ENCODE peak calls at places on chromosomes 13 and 19, in eight cellular contexts. Z is GM23338, S is glutamatergic neuron, N is AG04449, K is mesothelial cell of epicardium, F is thoracic aorta, P is cardiac fibroblast, X is HCT116. W is an unnamed sample.

GRCh38 chr19:1073956-1074511 is 7.1 kb downstream of the ARHGAP45 start:
- DNase-seq in Z (no peak), S (no peak), N (no peak), K (no peak), F (no peak), P (no peak), X (no peak), W (no peak)

GRCh38 chr19:50702158-50702869 is 17.3 kb downstream of the SHANK1 start:
- DNase-seq in Z (no peak), S (no peak), N (no peak), K (no peak), F (no peak), P (no peak), X (no peak), W (no peak)

GRCh38 chr13:42073683-42074082 is 25.2 kb downstream of the DGKH start:
- DNase-seq in Z (no peak), S (no peak), N (no peak), K (no peak), F (no peak), P (peak), X (no peak), W (no peak)

GRCh38 chr13:43054803-43055802 is 31.7 kb downstream of the DNAJC15 start:
- DNase-seq in Z (peak), S (no peak), N (peak), K (peak), F (no peak), P (peak), X (no peak), W (peak)

GRCh38 chr19:45499196-45500180 is 1.2 kb downstream of the PPM1N start:
- DNase-seq in Z (peak), S (peak), N (no peak), K (no peak), F (no peak), P (peak), X (no peak), W (no peak)

GRCh38 chr13:36359301-36359950 is 13.2 kb upstream of the SPART start:
- DNase-seq in Z (no peak), S (no peak), N (no peak), K (no peak), F (no peak), P (no peak), X (no peak), W (no peak)

GRCh38 chr13:42401376-42401775 is 129.4 kb downstream of the AKAP11 start:
- DNase-seq in Z (no peak), S (no peak), N (no peak), K (no peak), F (no peak), P (no peak), X (no peak), W (no peak)

GRCh38 chr19:53389591-53390377 is 5.2 kb upstream of the ZNF765 start:
- DNase-seq in Z (peak), S (peak), N (no peak), K (no peak), F (no peak), P (no peak), X (no peak), W (no peak)

GRCh38 chr13:113876341-113877148 is 12.7 kb upstream of the GAS6 start:
- DNase-seq in Z (no peak), S (no peak), N (no peak), K (no peak), F (no peak), P (no peak), X (no peak), W (no peak)

GRCh38 chr13:73677041-73677589 is 457.1 kb downstream of the KLF12 start:
- DNase-seq in Z (no peak), S (no peak), N (peak), K (no peak), F (no peak), P (peak), X (no peak), W (no peak)

GRCh38 chr19:50777261-50777660 is 7.0 kb downstream of the GPR32 start:
- DNase-seq in Z (no peak), S (no peak), N (no peak), K (no peak), F (no peak), P (no peak), X (no peak), W (no peak)

GRCh38 chr13:25973085-25973484 is 78.7 kb downstream of the SHISA2 start:
- DNase-seq in Z (peak), S (peak), N (no peak), K (no peak), F (no peak), P (no peak), X (no peak), W (no peak)

GRCh38 chr13:90445179-90445578 is 902.3 kb upstream of the MIR17HG start:
- DNase-seq in Z (peak), S (no peak), N (peak), K (no peak), F (no peak), P (peak), X (peak), W (no peak)

GRCh38 chr13:26721251-26721939 is 39.2 kb downstream of the GPR12 start:
- DNase-seq in Z (no peak), S (peak), N (no peak), K (no peak), F (no peak), P (no peak), X (no peak), W (no peak)

GRCh38 chr19:29798783-29799182 is 13.0 kb upstream of the CCNE1 start:
- DNase-seq in Z (no peak), S (no peak), N (no peak), K (no peak), F (no peak), P (peak), X (no peak), W (no peak)

GRCh38 chr13:110270507-110270906 is 36.5 kb downstream of the COL4A1 start:
- DNase-seq in Z (no peak), S (no peak), N (no peak), K (no peak), F (no peak), P (no peak), X (no peak), W (no peak)

GRCh38 chr13:47117268-47117667 is 220.4 kb upstream of the HTR2A start:
- DNase-seq in Z (no peak), S (no peak), N (peak), K (no peak), F (no peak), P (peak), X (no peak), W (no peak)

GRCh38 chr19:1592755-1593628 is at the start of gene MBD3:
- DNase-seq in Z (peak), S (peak), N (peak), K (peak), F (peak), P (peak), X (peak), W (peak)

GRCh38 chr19:42313096-42313839 is at the start of gene TMEM145:
- DNase-seq in Z (peak), S (peak), N (no peak), K (no peak), F (no peak), P (peak), X (no peak), W (peak)

GRCh38 chr19:10593820-10594637 is 6.9 kb upstream of the AP1M2 start:
- DNase-seq in Z (no peak), S (no peak), N (no peak), K (no peak), F (no peak), P (no peak), X (no peak), W (no peak)

GRCh38 chr19:20315543-20315942 is 148.5 kb downstream of the ZNF486 start:
- DNase-seq in Z (no peak), S (no peak), N (no peak), K (no peak), F (no peak), P (no peak), X (no peak), W (no peak)

GRCh38 chr19:42255766-42256750 is 1.1 kb upstream of the ERF start:
- DNase-seq in Z (peak), S (peak), N (no peak), K (no peak), F (no peak), P (peak), X (no peak), W (no peak)

GRCh38 chr13:36362251-36362650 is 16.1 kb upstream of the SPART start:
- DNase-seq in Z (no peak), S (no peak), N (no peak), K (no peak), F (no peak), P (peak), X (no peak), W (no peak)

GRCh38 chr13:28754698-28755545 is 36.2 kb upstream of the SLC46A3 start:
- DNase-seq in Z (peak), S (no peak), N (no peak), K (no peak), F (no peak), P (peak), X (peak), W (no peak)

GRCh38 chr13:112131740-112132113 is 64.8 kb downstream of the SOX1 start:
- DNase-seq in Z (no peak), S (no peak), N (no peak), K (no peak), F (no peak), P (no peak), X (no peak), W (no peak)

GRCh38 chr13:48975101-48975925 is at the start of gene FNDC3A:
- DNase-seq in Z (peak), S (peak), N (no peak), K (peak), F (no peak), P (peak), X (peak), W (peak)
- TF ChIP-seq CTCF in Z (no peak), S (no peak), N (no peak), K (no peak), F (no peak), P (peak), X (no peak), W (peak)

GRCh38 chr19:52296773-52297600 is at the start of gene ZNF480:
- DNase-seq in Z (peak), S (peak), N (peak), K (peak), F (peak), P (peak), X (peak), W (peak)
- TF ChIP-seq CTCF in Z (no peak), S (no peak), N (peak), K (no peak), F (no peak), P (no peak), X (peak), W (peak)

GRCh38 chr13:65881561-65882155 is 1348.5 kb downstream of the PCDH9 start:
- DNase-seq in Z (no peak), S (no peak), N (no peak), K (no peak), F (no peak), P (no peak), X (no peak), W (no peak)

DNA sequence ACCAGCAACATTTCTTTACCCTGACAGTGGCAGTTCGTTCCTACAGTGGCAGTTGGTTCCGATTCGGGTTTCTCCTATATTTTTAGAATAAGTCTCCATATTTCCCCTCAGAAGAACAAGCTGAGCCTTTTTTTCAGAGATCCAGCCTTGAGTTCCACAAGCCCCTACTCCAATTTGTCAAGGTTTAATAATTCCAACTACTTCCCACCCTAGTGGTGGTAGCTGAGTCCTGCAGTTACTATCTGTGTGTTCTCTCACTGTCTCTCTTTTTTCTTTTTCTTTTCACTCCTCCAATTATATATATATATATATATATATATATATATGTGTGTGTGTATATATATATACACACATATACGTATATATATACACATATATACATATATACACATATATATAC is 1347.3 kb downstream of the PCDH9 start:
- DNase-seq in Z (peak), S (no peak), N (no peak), K (no peak), F (no peak), P (no peak), X (no peak), W (no peak)
- TF ChIP-seq CTCF in Z (peak), S (peak), N (no peak), K (peak), F (peak), P (peak), X (peak), W (peak)

GRCh38 chr13:33312150-33312908 is 26.8 kb upstream of the STARD13 start:
- DNase-seq in Z (peak), S (no peak), N (no peak), K (no peak), F (no peak), P (peak), X (no peak), W (no peak)

GRCh38 chr13:33313504-33313903 is 27.9 kb upstream of the STARD13 start:
- DNase-seq in Z (no peak), S (no peak), N (no peak), K (no peak), F (no peak), P (no peak), X (no peak), W (no peak)

GRCh38 chr13:33307820-33308219 is 22.3 kb upstream of the STARD13 start:
- DNase-seq in Z (no peak), S (no peak), N (no peak), K (no peak), F (no peak), P (no peak), X (no peak), W (no peak)

GRCh38 chr13:33311040-33311439 is 25.5 kb upstream of the STARD13 start:
- DNase-seq in Z (no peak), S (no peak), N (no peak), K (no peak), F (no peak), P (no peak), X (no peak), W (no peak)

GRCh38 chr13:33310245-33311038 is 24.9 kb upstream of the STARD13 start:
- DNase-seq in Z (no peak), S (no peak), N (no peak), K (no peak), F (no peak), P (no peak), X (no peak), W (no peak)
- TF ChIP-seq CTCF in Z (no peak), S (no peak), N (no peak), K (no peak), F (no peak), P (no peak), X (no peak), W (no peak)

GRCh38 chr19:55676384-55676783 is 1.4 kb downstream of the EPN1 start:
- DNase-seq in Z (no peak), S (no peak), N (no peak), K (no peak), F (no peak), P (peak), X (no peak), W (no peak)
- TF ChIP-seq CTCF in Z (no peak), S (no peak), N (no peak), K (no peak), F (no peak), P (peak), X (peak), W (no peak)

DNA sequence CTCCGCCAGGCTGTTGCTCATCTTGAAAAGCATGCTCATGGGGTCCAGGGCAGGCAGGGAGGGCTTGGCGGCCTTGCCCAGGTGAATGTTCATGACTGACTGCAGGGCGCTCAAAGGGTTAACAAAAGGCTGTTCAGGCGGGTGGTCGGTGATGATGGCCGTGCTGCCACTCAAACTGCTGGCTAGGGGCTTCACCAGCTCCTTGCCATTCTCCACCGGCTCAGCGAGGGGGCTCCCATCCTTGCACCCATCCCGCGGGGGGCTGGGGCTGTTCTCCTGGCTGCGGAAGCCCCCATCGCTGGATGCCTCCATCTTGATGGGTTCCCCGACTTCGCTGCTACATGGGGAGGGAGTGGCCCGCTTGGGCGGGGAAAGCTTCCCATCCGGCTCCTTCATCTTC is 71.7 kb downstream of the TSHZ3 start:
- DNase-seq in Z (no peak), S (no peak), N (no peak), K (no peak), F (no peak), P (no peak), X (no peak), W (no peak)
- TF ChIP-seq CTCF in Z (no peak), S (no peak), N (no peak), K (no peak), F (no peak), P (no peak), X (no peak), W (no peak)

GRCh38 chr19:49042177-49042576 is 1.5 kb upstream of the CGB5 start:
- DNase-seq in Z (no peak), S (no peak), N (no peak), K (no peak), F (no peak), P (peak), X (no peak), W (no peak)
- TF ChIP-seq CTCF in Z (no peak), S (no peak), N (no peak), K (no peak), F (no peak), P (no peak), X (no peak), W (no peak)

W was measured in progenitor cell of endocrine pancreas.